ENCODE peak calls at places on chromosomes 13 and 19, in four cellular contexts. One of them, this sample, is unnamed.

GRCh38 chr19:30739394-30739793 is 367.2 kb downstream of the ZNF536 start:
- DNase-seq in WTC11: no peak
- DNase-seq in RWPE1: no peak
- DNase-seq in PC-3: no peak
- DNase-seq in this sample: no peak

GRCh38 chr13:99553033-99553432 is 51.8 kb downstream of the TM9SF2 start:
- DNase-seq in RWPE1: no peak
- DNase-seq in WTC11: no peak
- DNase-seq in PC-3: no peak
- DNase-seq in this sample: no peak

GRCh38 chr19:1406496-1406817 is 929 bp upstream of the DAZAP1 start:
- DNase-seq in WTC11: no peak
- DNase-seq in RWPE1: no peak
- DNase-seq in PC-3: no peak
- DNase-seq in this sample: no peak

GRCh38 chr19:5121286-5122120 is 152.6 kb downstream of the KDM4B start:
- DNase-seq in RWPE1: no peak
- DNase-seq in PC-3: no peak
- DNase-seq in WTC11: no peak
- DNase-seq in this sample: no peak

GRCh38 chr13:33032037-33032625 is 15.9 kb downstream of the KL start:
- DNase-seq in WTC11: no peak
- DNase-seq in RWPE1: no peak
- DNase-seq in PC-3: no peak
- DNase-seq in this sample: no peak

GRCh38 chr19:4327252-4327876 is 11.3 kb downstream of the STAP2 start:
- DNase-seq in WTC11: peak
- DNase-seq in RWPE1: no peak
- DNase-seq in PC-3: no peak
- DNase-seq in this sample: peak

GRCh38 chr19:623974-624373 is 9.4 kb downstream of the POLRMT start:
- DNase-seq in RWPE1: no peak
- DNase-seq in PC-3: no peak
- DNase-seq in WTC11: no peak
- DNase-seq in this sample: no peak

GRCh38 chr13:46595918-46596315 is 42.9 kb downstream of the LRCH1 start:
- DNase-seq in PC-3: no peak
- DNase-seq in WTC11: no peak
- DNase-seq in RWPE1: no peak
- DNase-seq in this sample: no peak

GRCh38 chr13:80145291-80145690 is 195.6 kb downstream of the SPRY2 start:
- DNase-seq in PC-3: no peak
- DNase-seq in WTC11: no peak
- DNase-seq in RWPE1: no peak
- DNase-seq in this sample: no peak

GRCh38 chr13:35393886-35394285 is 82.6 kb downstream of the MAB21L1 start:
- DNase-seq in WTC11: no peak
- DNase-seq in RWPE1: no peak
- DNase-seq in PC-3: no peak
- DNase-seq in this sample: no peak

GRCh38 chr13:74695021-74695800 is 561.0 kb upstream of the KLF12 start:
- DNase-seq in PC-3: no peak
- DNase-seq in WTC11: no peak
- DNase-seq in RWPE1: no peak
- DNase-seq in this sample: no peak

GRCh38 chr19:18091217-18091608 is 4.5 kb upstream of the IL12RB1 start:
- DNase-seq in WTC11: no peak
- DNase-seq in RWPE1: no peak
- DNase-seq in PC-3: no peak
- DNase-seq in this sample: no peak

GRCh38 chr13:33676045-33676699 is 141.8 kb upstream of the RFC3 start:
- DNase-seq in WTC11: no peak
- DNase-seq in RWPE1: no peak
- DNase-seq in PC-3: peak
- DNase-seq in this sample: no peak

GRCh38 chr13:56700324-56700723 is 440.4 kb upstream of the PRR20A start:
- DNase-seq in PC-3: no peak
- DNase-seq in WTC11: no peak
- DNase-seq in RWPE1: no peak
- DNase-seq in this sample: no peak

GRCh38 chr19:15110418-15110815 is 3.2 kb downstream of the SYDE1 start:
- DNase-seq in WTC11: no peak
- DNase-seq in RWPE1: no peak
- DNase-seq in PC-3: no peak
- DNase-seq in this sample: no peak

GRCh38 chr19:15107056-15108010 is at the start of gene SYDE1:
- DNase-seq in WTC11: peak
- DNase-seq in RWPE1: peak
- DNase-seq in PC-3: peak
- DNase-seq in this sample: peak

GRCh38 chr19:15109768-15110417 is 2.7 kb downstream of the SYDE1 start:
- DNase-seq in PC-3: no peak
- DNase-seq in RWPE1: no peak
- DNase-seq in WTC11: no peak
- DNase-seq in this sample: no peak

GRCh38 chr19:15108145-15108844 is 1.1 kb downstream of the SYDE1 start:
- DNase-seq in WTC11: no peak
- DNase-seq in PC-3: no peak
- DNase-seq in RWPE1: no peak
- DNase-seq in this sample: no peak

GRCh38 chr19:15108845-15109767 is 1.9 kb downstream of the SYDE1 start:
- DNase-seq in RWPE1: no peak
- DNase-seq in PC-3: no peak
- DNase-seq in WTC11: no peak
- DNase-seq in this sample: no peak
- TF ChIP-seq CTCF in RWPE1: no peak
- TF ChIP-seq CTCF in PC-3: no peak
- TF ChIP-seq CTCF in WTC11: no peak
- TF ChIP-seq CTCF in this sample: no peak

GRCh38 chr19:50710094-50710493 is 9.5 kb downstream of the SHANK1 start:
- DNase-seq in PC-3: peak
- DNase-seq in RWPE1: no peak
- DNase-seq in WTC11: no peak
- DNase-seq in this sample: no peak
- TF ChIP-seq CTCF in PC-3: peak
- TF ChIP-seq CTCF in RWPE1: no peak
- TF ChIP-seq CTCF in WTC11: no peak
- TF ChIP-seq CTCF in this sample: no peak

DNA sequence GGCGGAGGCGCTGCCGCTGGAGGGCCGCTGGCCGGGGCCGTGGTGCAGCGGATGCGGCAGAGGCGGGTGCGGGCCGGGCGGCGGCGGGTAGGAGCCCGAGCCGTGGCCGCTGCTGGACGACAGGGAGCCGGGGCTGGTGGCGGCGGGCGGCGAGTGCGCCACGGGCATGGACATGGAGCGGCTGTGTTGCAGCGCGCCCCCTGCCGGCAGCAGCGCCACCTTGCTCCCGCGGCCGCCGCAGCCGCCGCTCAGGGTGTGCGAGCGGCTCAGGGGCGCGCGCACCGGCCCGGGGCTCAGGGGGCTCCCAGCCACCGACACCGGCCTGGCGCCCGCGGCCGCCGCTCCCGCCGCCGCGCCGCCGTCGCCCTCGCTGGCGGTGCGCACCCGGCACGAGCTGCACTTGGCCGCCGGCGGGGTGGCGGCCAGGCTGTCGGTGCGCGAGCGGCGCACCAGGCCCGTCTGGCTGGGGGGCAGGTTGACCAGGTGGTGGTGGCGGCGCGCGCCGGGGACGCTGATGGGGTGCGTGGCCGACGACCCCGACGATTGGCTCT is 1.7 kb downstream of the IRS2 start:
- DNase-seq in RWPE1: no peak
- DNase-seq in WTC11: peak
- DNase-seq in PC-3: peak
- DNase-seq in this sample: peak
- TF ChIP-seq CTCF in RWPE1: peak
- TF ChIP-seq CTCF in WTC11: peak
- TF ChIP-seq CTCF in PC-3: peak
- TF ChIP-seq CTCF in this sample: peak

GRCh38 chr13:49220035-49220855 is at the start of gene MLNR:
- DNase-seq in PC-3: no peak
- DNase-seq in WTC11: peak
- DNase-seq in RWPE1: no peak
- DNase-seq in this sample: peak
- TF ChIP-seq CTCF in PC-3: no peak
- TF ChIP-seq CTCF in WTC11: peak
- TF ChIP-seq CTCF in RWPE1: no peak
- TF ChIP-seq CTCF in this sample: peak

DNA sequence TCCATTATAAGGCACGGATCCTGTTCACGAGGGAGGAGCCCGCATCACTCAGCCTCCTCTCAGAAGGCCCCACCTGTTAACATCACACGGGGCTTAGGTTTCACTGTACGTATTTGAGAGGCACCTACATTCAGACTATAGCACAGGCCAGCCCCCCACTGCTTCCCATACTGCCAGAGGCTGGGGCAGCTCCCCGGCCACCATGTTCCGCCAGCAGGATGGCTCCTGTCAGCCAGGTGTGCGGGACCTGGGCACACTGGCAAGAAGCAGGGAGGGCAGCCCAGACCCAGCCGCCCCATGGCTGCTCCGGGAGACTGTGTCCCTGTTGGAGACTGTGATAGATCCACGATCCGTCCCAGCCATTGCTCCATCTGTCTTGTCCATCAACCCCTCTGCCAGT is 131.7 kb downstream of the SOX1 start:
- DNase-seq in RWPE1: no peak
- DNase-seq in WTC11: no peak
- DNase-seq in PC-3: no peak
- DNase-seq in this sample: no peak
- TF ChIP-seq CTCF in RWPE1: no peak
- TF ChIP-seq CTCF in WTC11: no peak
- TF ChIP-seq CTCF in PC-3: no peak
- TF ChIP-seq CTCF in this sample: no peak

GRCh38 chr19:48445606-48446481 is at the start of gene GRWD1:
- DNase-seq in RWPE1: peak
- DNase-seq in PC-3: peak
- DNase-seq in WTC11: peak
- DNase-seq in this sample: peak
- TF ChIP-seq CTCF in RWPE1: peak
- TF ChIP-seq CTCF in PC-3: peak
- TF ChIP-seq CTCF in WTC11: no peak
- TF ChIP-seq CTCF in this sample: no peak

DNA sequence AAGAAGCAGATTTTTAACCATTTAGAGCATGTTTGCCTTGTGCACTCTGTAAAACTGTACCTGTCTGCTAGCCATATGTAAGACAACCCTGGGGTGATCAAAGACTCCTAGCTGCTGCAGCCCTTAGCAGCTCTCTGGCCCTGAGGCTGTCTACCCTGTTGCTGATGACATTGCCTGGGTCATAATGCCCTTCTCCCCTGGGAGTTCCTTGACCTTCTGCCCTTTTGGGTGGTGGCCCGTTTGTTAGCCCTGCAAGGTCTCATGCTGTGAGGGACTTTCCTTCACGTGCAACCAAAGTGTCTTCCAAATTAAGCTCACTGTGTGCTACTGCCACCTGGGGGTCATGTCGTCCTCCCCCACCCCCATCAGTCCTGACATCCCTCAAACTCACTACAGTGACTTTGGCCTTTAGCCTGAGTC is 7.4 kb downstream of the GPC6 start:
- DNase-seq in PC-3: no peak
- DNase-seq in RWPE1: no peak
- DNase-seq in WTC11: peak
- DNase-seq in this sample: no peak
- TF ChIP-seq CTCF in PC-3: peak
- TF ChIP-seq CTCF in RWPE1: no peak
- TF ChIP-seq CTCF in WTC11: peak
- TF ChIP-seq CTCF in this sample: no peak

This sample was measured in endothelial cell.